ENCODE peak calls at places on chromosomes 7 and 10, in eight cellular contexts. P is naive thymus-derived CD4-positive, alpha-beta T cell; B is keratinocyte; M is fibroblast of lung; C is NT2/D1; D is body of pancreas; R is brain microvascular endothelial cell; H is cardiac muscle cell. Y is an unnamed sample.

GRCh38 chr10:103564799-103565365 is 71.4 kb downstream of the NEURL1 start:
- DNase-seq in P (no peak), B (no peak), M (no peak), C (peak; percentile 32), D (peak; percentile 56), R (peak; percentile 8), H (peak; percentile 45), Y (peak; percentile 78)

GRCh38 chr7:87797798-87798403 is 78.3 kb downstream of the SLC25A40 start:
- DNase-seq in P (peak; percentile 45), B (no peak), M (peak; percentile 33), C (peak; percentile 15), D (no peak), R (peak; percentile 40), H (peak; percentile 45), Y (peak; percentile 76)

GRCh38 chr10:16521311-16522016 is at the start of gene C1QL3:
- DNase-seq in P (no peak), B (no peak), M (peak; percentile 34), C (no peak), D (peak; percentile 27), R (no peak), H (peak; percentile 52), Y (no peak)

GRCh38 chr10:109025187-109025586 is 898.1 kb downstream of the XPNPEP1 start:
- DNase-seq in P (no peak), B (no peak), M (no peak), C (no peak), D (no peak), R (no peak), H (no peak), Y (no peak)

GRCh38 chr7:75642810-75643486 is 95.8 kb downstream of the HIP1 start:
- DNase-seq in P (peak; percentile 70), B (peak; percentile 48), M (peak; percentile 67), C (no peak), D (peak; percentile 44), R (peak; percentile 61), H (peak; percentile 29), Y (peak; percentile 71)

GRCh38 chr10:60312818-60313588 is 76.7 kb downstream of the ANK3 start:
- DNase-seq in P (no peak), B (no peak), M (peak; percentile 70), C (no peak), D (no peak), R (peak; percentile 11), H (no peak), Y (no peak)

GRCh38 chr7:27147211-27148030 is at the start of gene HOXA6:
- DNase-seq in P (no peak), B (no peak), M (no peak), C (no peak), D (peak; percentile 71), R (no peak), H (no peak), Y (no peak)

GRCh38 chr7:116788542-116789197 is 73.7 kb upstream of the CAPZA2 start:
- DNase-seq in P (no peak), B (no peak), M (no peak), C (no peak), D (no peak), R (no peak), H (no peak), Y (no peak)

GRCh38 chr7:18693401-18693800 is 197.9 kb downstream of the HDAC9 start:
- DNase-seq in P (no peak), B (peak; percentile 5), M (peak; percentile 73), C (peak; percentile 30), D (no peak), R (peak; percentile 78), H (peak; percentile 71), Y (peak; percentile 23)

GRCh38 chr10:24685958-24686540 is 37.6 kb downstream of the ARHGAP21 start:
- DNase-seq in P (no peak), B (no peak), M (peak; percentile 82), C (no peak), D (no peak), R (peak; percentile 70), H (no peak), Y (no peak)

GRCh38 chr10:132540456-132540855 is 2.9 kb downstream of the INPP5A start:
- DNase-seq in P (no peak), B (no peak), M (peak; percentile 57), C (no peak), D (peak; percentile 55), R (peak; percentile 51), H (no peak), Y (no peak)

GRCh38 chr7:131753620-131754222 is 197.3 kb upstream of the PODXL start:
- DNase-seq in P (no peak), B (no peak), M (no peak), C (no peak), D (peak; percentile 30), R (no peak), H (peak; percentile 55), Y (no peak)

GRCh38 chr7:138875794-138876193 is 77.8 kb upstream of the ATP6V0A4 start:
- DNase-seq in P (peak; percentile 70), B (peak; percentile 76), M (peak; percentile 99), C (no peak), D (no peak), R (peak; percentile 91), H (no peak), Y (no peak)

GRCh38 chr10:29734640-29734979 is 99.8 kb upstream of the SVIL start:
- DNase-seq in P (no peak), B (no peak), M (no peak), C (no peak), D (no peak), R (no peak), H (no peak), Y (no peak)

GRCh38 chr10:92880233-92880861 is 32.0 kb downstream of the EXOC6 start:
- DNase-seq in P (peak; percentile 36), B (no peak), M (peak; percentile 40), C (peak; percentile 16), D (no peak), R (peak; percentile 42), H (peak; percentile 55), Y (peak; percentile 47)

GRCh38 chr7:155020996-155021395 is 18.1 kb upstream of the PAXIP1 start:
- DNase-seq in P (no peak), B (no peak), M (no peak), C (peak; percentile 40), D (no peak), R (no peak), H (no peak), Y (no peak)

GRCh38 chr10:122154733-122155366 is 116.2 kb upstream of the BTBD16 start:
- DNase-seq in P (no peak), B (no peak), M (peak; percentile 76), C (no peak), D (no peak), R (peak; percentile 63), H (peak; percentile 42), Y (no peak)

GRCh38 chr7:38629621-38630020 is 1.6 kb downstream of the AMPH start:
- DNase-seq in P (no peak), B (no peak), M (peak; percentile 51), C (no peak), D (no peak), R (no peak), H (no peak), Y (no peak)

GRCh38 chr10:31739759-31740158 is 188.9 kb downstream of the ARHGAP12 start:
- DNase-seq in P (no peak), B (no peak), M (peak; percentile 95), C (no peak), D (no peak), R (peak; percentile 26), H (no peak), Y (no peak)

GRCh38 chr7:5380350-5381210 is 43.1 kb downstream of the TNRC18 start:
- DNase-seq in P (no peak), B (no peak), M (no peak), C (no peak), D (no peak), R (no peak), H (no peak), Y (no peak)
- H3K36me3 ChIP-seq in P (no peaks in the 10 kb centered on the region), B (peaks cover 21% of the 10 kb centered on the region), M (peaks cover 5% of the 10 kb centered on the region), C (peaks cover 23% of the 10 kb centered on the region), D (peaks cover 10% of the 10 kb centered on the region), R (peaks cover 17% of the 10 kb centered on the region), H (peaks cover 7% of the 10 kb centered on the region), Y (peaks cover 11% of the 10 kb centered on the region)

GRCh38 chr10:77792155-77792554 is 134.4 kb downstream of the DLG5 start:
- DNase-seq in P (no peak), B (no peak), M (no peak), C (no peak), D (no peak), R (no peak), H (no peak), Y (no peak)

GRCh38 chr10:77795426-77796055 is 131.0 kb downstream of the DLG5 start:
- DNase-seq in P (no peak), B (no peak), M (no peak), C (no peak), D (no peak), R (no peak), H (no peak), Y (no peak)

GRCh38 chr10:77793831-77794230 is 132.7 kb downstream of the DLG5 start:
- DNase-seq in P (no peak), B (no peak), M (no peak), C (no peak), D (no peak), R (no peak), H (peak; percentile 38), Y (no peak)

GRCh38 chr10:77796311-77796915 is 130.1 kb downstream of the DLG5 start:
- DNase-seq in P (no peak), B (no peak), M (no peak), C (no peak), D (no peak), R (no peak), H (no peak), Y (no peak)

DNA sequence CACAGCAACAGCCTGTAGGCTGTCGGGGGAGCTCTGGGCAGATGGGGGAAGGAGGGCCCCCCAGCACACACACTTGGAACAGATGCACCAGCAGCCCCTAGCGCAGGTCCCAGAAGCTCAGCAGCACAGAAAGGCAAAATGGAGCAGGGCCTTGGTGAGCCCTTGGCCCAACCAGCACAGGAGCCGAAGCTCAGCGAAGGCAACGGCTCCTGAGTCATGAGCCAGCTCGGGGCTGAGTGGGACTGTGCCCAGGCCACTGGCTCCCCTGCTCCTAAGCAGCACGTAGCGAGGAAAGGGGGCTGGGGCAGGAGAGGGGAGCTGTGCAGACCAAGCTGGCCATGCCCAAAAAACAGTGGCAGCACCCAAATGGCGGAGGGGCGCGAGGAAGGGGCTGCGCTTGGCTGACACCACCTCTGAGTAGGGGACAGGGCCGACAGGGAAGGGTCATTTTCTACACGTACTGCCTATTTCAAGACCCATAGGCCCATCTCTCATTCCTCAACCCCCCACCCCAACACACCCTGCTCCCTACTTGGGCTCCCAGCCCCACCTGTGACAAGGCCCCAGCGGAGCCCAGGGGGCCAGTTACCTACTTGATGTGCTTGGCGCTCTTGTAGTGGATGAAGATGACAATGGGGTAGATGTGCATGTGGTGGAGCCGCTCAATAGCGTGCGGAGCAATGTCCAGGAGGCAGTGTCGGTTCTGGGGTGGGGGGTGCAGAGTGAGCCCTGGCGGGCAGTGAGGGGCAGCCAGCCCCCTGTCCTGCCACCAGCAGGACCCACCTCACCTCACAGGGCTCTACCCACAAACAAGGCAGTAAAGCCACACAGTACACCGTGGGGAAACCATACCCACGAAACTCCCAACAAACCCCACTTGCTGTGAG is 132.1 kb downstream of the DLG5 start:
- DNase-seq in P (no peak), B (no peak), M (no peak), C (no peak), D (no peak), R (no peak), H (no peak), Y (no peak)
- H3K36me3 ChIP-seq in P (no peaks in the 10 kb centered on the region), B (peaks cover 29% of the 10 kb centered on the region), M (peaks cover 17% of the 10 kb centered on the region), C (peaks cover 88% of the 10 kb centered on the region), D (no peaks in the 10 kb centered on the region), R (peaks cover 23% of the 10 kb centered on the region), H (peaks cover 28% of the 10 kb centered on the region), Y (peaks cover 29% of the 10 kb centered on the region)

GRCh38 chr7:140455743-140456142 is 23.6 kb downstream of the MKRN1 start:
- DNase-seq in P (no peak), B (no peak), M (no peak), C (peak; percentile 91), D (no peak), R (no peak), H (no peak), Y (peak; percentile 74)
- H3K36me3 ChIP-seq in P (peaks cover 17% of the 10 kb centered on the region), B (peaks cover 15% of the 10 kb centered on the region), M (peaks cover 6% of the 10 kb centered on the region), C (peaks cover 66% of the 10 kb centered on the region), D (no peaks in the 10 kb centered on the region), R (peaks cover 39% of the 10 kb centered on the region), H (peaks cover 50% of the 10 kb centered on the region), Y (peaks cover 43% of the 10 kb centered on the region)

GRCh38 chr7:103094102-103094501 is 19.2 kb downstream of the ARMC10 start:
- DNase-seq in P (no peak), B (no peak), M (no peak), C (no peak), D (no peak), R (no peak), H (no peak), Y (no peak)
- H3K36me3 ChIP-seq in P (no peaks in the 10 kb centered on the region), B (peaks cover 6% of the 10 kb centered on the region), M (peaks cover 2% of the 10 kb centered on the region), C (peaks cover 17% of the 10 kb centered on the region), D (no peaks in the 10 kb centered on the region), R (peaks cover 16% of the 10 kb centered on the region), H (peaks cover 7% of the 10 kb centered on the region), Y (peaks cover 34% of the 10 kb centered on the region)

Y was measured in HAP-1.